ENCODE peak calls at places on chromosome 16, in six cellular contexts. C is left ventricle myocardium inferior, K is A549, N is fibroblast of the aortic adventitia, F is right lobe of liver, R is OCI-LY7. X is an unnamed sample.
A peak's percentile ranks its signal among the peaks of the same experiment; 100 is the strongest.

GRCh38 chr16:14505846-14506245 is 124.2 kb downstream of the PARN start:
- DNase-seq in R (no peak), C (no peak), K (peak; percentile 92), N (peak; percentile 62), F (no peak), X (no peak)

GRCh38 chr16:88747588-88748301 is 37.3 kb downstream of the PIEZO1 start:
- DNase-seq in C (no peak), R (peak; percentile 66), N (no peak), K (peak; percentile 88), F (peak; percentile 67), X (no peak)

GRCh38 chr16:28112908-28113307 is 49.4 kb upstream of the GSG1L start:
- DNase-seq in K (no peak), R (no peak), N (no peak), C (no peak), F (no peak), X (no peak)

GRCh38 chr16:81810894-81811538 is 31.9 kb downstream of the PLCG2 start:
- DNase-seq in R (peak; percentile 68), N (no peak), F (no peak), C (no peak), K (no peak), X (no peak)

GRCh38 chr16:67169642-67170167 is 633 bp upstream of the NOL3 start:
- DNase-seq in F (no peak), K (peak; percentile 50), R (peak; percentile 58), N (no peak), C (no peak), X (no peak)

GRCh38 chr16:69501956-69502457 is 63.8 kb upstream of the NFAT5 start:
- DNase-seq in K (no peak), F (no peak), N (peak; percentile 25), R (peak; percentile 7), C (no peak), X (no peak)

GRCh38 chr16:14371778-14372431 is 258.2 kb downstream of the PARN start:
- DNase-seq in F (no peak), C (no peak), R (no peak), N (no peak), K (no peak), X (no peak)

GRCh38 chr16:52050418-52050817 is 496.5 kb downstream of the TOX3 start:
- DNase-seq in C (no peak), R (no peak), F (no peak), K (no peak), N (no peak), X (no peak)

GRCh38 chr16:4323845-4324478 is 8.1 kb downstream of the GLIS2 start:
- DNase-seq in R (no peak), K (peak; percentile 64), N (peak; percentile 67), F (no peak), C (peak; percentile 70), X (no peak)

GRCh38 chr16:77591347-77591746 is 131.0 kb upstream of the NUDT7 start:
- DNase-seq in N (no peak), K (no peak), C (no peak), F (no peak), R (no peak), X (no peak)

GRCh38 chr16:14077918-14078317 is 6.8 kb downstream of the MRTFB start:
- DNase-seq in C (no peak), F (no peak), K (no peak), R (no peak), N (no peak), X (no peak)

GRCh38 chr16:50644730-50645129 is 36.4 kb downstream of the SNX20 start:
- DNase-seq in C (no peak), N (peak; percentile 55), R (no peak), F (peak; percentile 55), K (peak; percentile 25), X (no peak)
- TF ChIP-seq CTCF in C (peak; percentile 57), N (peak; percentile 45), R (peak; percentile 41), F (peak; percentile 33), K (peak; percentile 8), X (peak; percentile 63)

DNA sequence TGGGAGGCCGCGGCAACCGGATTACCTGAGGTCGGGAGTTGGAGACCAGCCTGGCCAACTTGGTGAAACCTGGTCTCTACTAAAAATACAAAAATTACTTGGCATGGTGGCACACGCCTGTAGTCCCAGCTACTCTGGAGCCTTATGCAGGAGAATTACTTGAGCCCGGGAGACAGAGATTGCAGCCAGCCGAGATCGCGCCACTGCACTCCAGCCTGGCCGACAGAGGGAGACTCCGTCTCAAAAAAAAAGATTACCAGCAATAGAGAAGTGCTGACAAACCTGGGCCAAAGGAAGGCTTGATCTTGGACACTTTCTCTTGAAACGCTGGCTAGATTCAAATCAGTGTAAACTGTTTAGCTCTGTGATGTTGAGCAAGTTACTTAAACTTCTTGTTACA is 4.3 kb downstream of the MT1H start:
- DNase-seq in N (peak; percentile 44), C (no peak), R (peak; percentile 19), F (no peak), K (peak; percentile 54), X (no peak)
- TF ChIP-seq CTCF in N (peak; percentile 70), C (peak; percentile 77), R (peak; percentile 52), F (peak; percentile 72), K (peak; percentile 53), X (peak; percentile 49)

GRCh38 chr16:54288592-54289241 is 2.1 kb upstream of the IRX3 start:
- DNase-seq in N (no peak), C (no peak), F (no peak), K (no peak), R (no peak), X (no peak)

GRCh38 chr16:54290203-54291106 is 3.9 kb upstream of the IRX3 start:
- DNase-seq in F (no peak), C (no peak), K (no peak), R (no peak), N (no peak), X (no peak)

GRCh38 chr16:54287758-54288591 is 1.4 kb upstream of the IRX3 start:
- DNase-seq in F (no peak), R (no peak), C (peak; percentile 58), K (no peak), N (no peak), X (no peak)

GRCh38 chr16:54291107-54291980 is 4.8 kb upstream of the IRX3 start:
- DNase-seq in C (no peak), N (no peak), F (no peak), K (no peak), R (no peak), X (no peak)

DNA sequence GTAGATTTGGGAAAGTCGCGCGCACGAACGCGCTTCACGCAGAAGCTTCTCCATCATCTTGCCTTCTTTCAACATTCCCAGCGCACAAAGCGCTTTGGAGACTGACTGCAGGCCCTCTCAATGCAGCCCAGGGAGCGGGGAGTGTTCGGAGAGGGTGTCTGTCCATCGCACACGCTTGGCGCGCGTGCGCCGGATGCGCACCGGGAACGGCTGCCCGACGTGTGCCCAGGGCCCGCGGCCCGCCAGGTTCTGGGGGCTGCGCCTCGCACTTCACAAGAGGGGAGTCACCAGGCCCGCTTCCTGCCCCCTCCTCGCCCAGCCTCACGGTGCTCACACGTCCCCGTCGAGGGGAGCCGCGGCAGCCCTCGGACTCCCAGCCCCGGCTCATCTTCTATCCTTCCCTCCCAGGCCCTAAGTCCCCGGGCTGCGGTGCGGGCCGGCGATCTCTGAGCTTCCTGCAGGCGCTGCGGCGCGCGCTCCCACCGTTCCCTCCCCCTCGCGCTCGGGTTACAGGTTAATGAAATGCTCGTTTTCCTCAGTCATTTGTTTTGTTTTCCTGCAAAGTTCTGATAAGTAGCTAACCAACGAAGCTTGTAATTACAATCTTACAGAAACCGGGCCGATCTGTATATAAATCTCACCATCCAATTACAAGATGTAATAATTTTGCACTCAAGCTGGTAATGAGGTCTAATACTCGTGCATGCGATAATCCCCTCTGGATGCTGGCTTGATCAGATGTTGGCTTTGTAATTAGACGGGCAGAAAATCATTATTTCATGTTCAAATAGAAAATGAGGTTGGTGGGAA is 2.9 kb upstream of the IRX3 start:
- DNase-seq in R (no peak), K (no peak), F (no peak), C (no peak), N (no peak), X (no peak)
- TF ChIP-seq CTCF in R (no peak), K (no peak), F (no peak), C (no peak), N (no peak), X (no peak)

DNA sequence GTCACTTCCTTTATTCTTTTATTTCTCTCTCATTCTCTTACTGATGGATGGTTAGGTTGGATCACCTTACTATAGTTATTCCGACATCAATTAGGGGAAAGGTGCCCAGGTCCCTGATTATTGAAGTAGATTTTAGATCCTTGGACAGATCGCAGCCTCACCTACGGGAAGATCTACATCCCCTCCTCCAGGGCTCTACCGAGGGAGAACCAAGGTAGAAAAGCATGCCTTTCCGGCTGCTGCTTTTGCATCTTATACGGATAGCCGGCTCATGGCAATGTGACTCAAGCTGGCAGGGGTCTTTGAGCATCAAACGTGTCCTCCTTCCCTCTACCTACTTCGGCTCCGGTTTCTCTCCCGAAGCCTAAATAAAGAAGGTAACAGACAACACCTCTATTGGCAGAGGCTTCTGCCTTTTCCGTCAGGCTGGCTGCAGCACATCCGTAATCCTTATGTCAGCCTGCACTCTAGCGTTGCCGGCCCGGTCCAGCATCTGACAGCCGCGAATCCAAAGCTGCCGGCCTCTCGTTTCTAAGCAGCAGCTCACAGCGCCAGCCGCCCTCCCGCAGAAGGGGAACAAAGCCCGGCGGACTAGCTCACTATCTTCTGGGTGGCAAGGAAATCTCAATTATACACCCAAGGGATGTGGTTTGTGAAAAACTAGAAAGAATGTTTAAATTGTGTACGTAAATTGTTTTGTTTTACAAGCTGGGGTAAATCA is 46.9 kb downstream of the IRX6 start:
- DNase-seq in F (peak; percentile 51), N (peak; percentile 37), R (no peak), C (peak; percentile 75), K (peak; percentile 32), X (peak; percentile 19)
- TF ChIP-seq CTCF in F (no peak), N (peak; percentile 51), R (no peak), C (peak; percentile 69), K (peak; percentile 23), X (peak; percentile 42)

DNA sequence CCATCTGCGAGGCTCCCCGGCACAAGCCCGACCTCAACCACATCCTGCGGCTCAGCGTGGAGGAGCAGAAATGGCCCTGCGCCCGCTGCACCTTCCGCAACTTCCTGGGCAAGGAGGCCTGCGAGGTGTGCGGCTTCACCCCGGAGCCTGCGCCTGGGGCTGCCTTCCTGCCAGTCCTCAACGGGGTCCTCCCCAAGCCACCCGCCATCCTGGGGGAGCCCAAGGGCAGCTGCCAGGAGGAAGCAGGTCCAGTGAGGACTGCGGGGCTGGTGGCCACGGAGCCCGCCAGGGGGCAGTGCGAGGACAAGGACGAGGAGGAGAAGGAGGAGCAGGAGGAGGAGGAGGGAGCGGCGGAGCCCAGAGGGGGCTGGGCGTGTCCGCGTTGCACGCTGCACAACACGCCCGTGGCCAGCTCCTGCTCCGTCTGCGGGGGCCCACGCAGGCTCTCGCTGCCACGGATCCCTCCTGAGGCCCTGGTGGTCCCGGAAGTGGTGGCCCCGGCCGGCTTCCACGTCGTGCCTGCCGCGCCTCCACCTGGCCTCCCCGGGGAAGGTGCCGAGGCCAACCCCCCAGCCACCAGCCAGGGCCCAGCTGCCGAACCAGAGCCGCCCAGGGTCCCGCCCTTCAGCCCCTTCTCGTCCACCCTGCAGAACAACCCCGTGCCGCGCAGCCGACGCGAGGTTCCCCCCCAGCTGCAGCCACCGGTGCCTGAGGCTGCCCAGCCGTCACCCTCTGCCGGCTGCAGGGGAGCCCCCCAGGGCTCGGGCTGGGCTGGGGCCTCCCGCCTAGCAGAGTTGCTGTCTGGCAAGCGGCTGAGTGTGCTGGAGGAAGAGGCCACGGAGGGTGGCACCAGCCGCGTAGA is 13.1 kb upstream of the PRR35 start:
- DNase-seq in R (no peak), F (no peak), C (peak; percentile 68), N (peak; percentile 57), K (peak; percentile 71), X (no peak)
- TF ChIP-seq CTCF in R (no peak), F (no peak), C (peak; percentile 57), N (peak; percentile 64), K (peak; percentile 54), X (no peak)

X was measured in D721Med.